ENCODE peak calls at places on chromosomes 6 and 20, in seven cellular contexts. D, X, O, W, B, E and Y are unnamed samples.

GRCh38 chr6:99822741-99823512 is 171.1 kb downstream of the MCHR2 start:
- DNase-seq in D (peak; percentile 59), X (peak; percentile 77), O (no peak), W (peak; percentile 32), B (no peak), E (no peak), Y (peak; percentile 76)

GRCh38 chr6:135014353-135014832 is 40.2 kb downstream of the HBS1L start:
- DNase-seq in D (no peak), X (peak; percentile 91), O (no peak), W (no peak), B (no peak), E (no peak), Y (no peak)

GRCh38 chr6:163532526-163533078 is 118.1 kb downstream of the QKI start:
- DNase-seq in D (no peak), X (no peak), O (no peak), W (no peak), B (no peak), E (no peak), Y (no peak)

GRCh38 chr6:33417127-33417902 is 592 bp downstream of the CUTA start:
- DNase-seq in D (peak; percentile 55), X (no peak), O (no peak), W (no peak), B (peak; percentile 73), E (peak; percentile 33), Y (peak; percentile 88)

GRCh38 chr20:32359633-32360332 is 1.7 kb downstream of the ASXL1 start:
- DNase-seq in D (no peak), X (peak; percentile 14), O (no peak), W (no peak), B (no peak), E (no peak), Y (peak; percentile 48)

GRCh38 chr6:73695619-73696421 is at the start of gene CD109:
- DNase-seq in D (peak; percentile 54), X (no peak), O (peak; percentile 67), W (peak; percentile 12), B (no peak), E (peak; percentile 31), Y (peak; percentile 81)

GRCh38 chr20:32972181-32973076 is 31.8 kb downstream of the SUN5 start:
- DNase-seq in D (no peak), X (peak; percentile 83), O (no peak), W (peak; percentile 30), B (peak; percentile 46), E (peak; percentile 78), Y (no peak)

GRCh38 chr20:33482581-33482980 is 7.3 kb upstream of the CBFA2T2 start:
- DNase-seq in D (no peak), X (no peak), O (no peak), W (no peak), B (no peak), E (no peak), Y (no peak)

GRCh38 chr6:129679758-129680157 is 30.2 kb downstream of the ARHGAP18 start:
- DNase-seq in D (no peak), X (no peak), O (no peak), W (no peak), B (no peak), E (no peak), Y (peak; percentile 45)

GRCh38 chr6:53746442-53747103 is 48.2 kb upstream of the LRRC1 start:
- DNase-seq in D (no peak), X (no peak), O (no peak), W (no peak), B (no peak), E (no peak), Y (no peak)

GRCh38 chr6:30185846-30186484 is 22.6 kb downstream of the TRIM15 start:
- DNase-seq in D (no peak), X (no peak), O (no peak), W (no peak), B (no peak), E (no peak), Y (no peak)

GRCh38 chr6:26033942-26034354 is 53.3 kb upstream of the HFE start:
- DNase-seq in D (no peak), X (peak; percentile 34), O (peak; percentile 58), W (no peak), B (no peak), E (no peak), Y (no peak)

GRCh38 chr6:11586117-11586516 is 48.6 kb downstream of the TMEM170B start:
- DNase-seq in D (no peak), X (no peak), O (no peak), W (no peak), B (no peak), E (no peak), Y (peak; percentile 48)
- H3K4me3 ChIP-seq in D (no peak overlapping the region), X (no peak overlapping the region), O (no peak overlapping the region), W (no peak overlapping the region), B (no peak overlapping the region), E (no peak overlapping the region), Y (no peak overlapping the region)

DNA sequence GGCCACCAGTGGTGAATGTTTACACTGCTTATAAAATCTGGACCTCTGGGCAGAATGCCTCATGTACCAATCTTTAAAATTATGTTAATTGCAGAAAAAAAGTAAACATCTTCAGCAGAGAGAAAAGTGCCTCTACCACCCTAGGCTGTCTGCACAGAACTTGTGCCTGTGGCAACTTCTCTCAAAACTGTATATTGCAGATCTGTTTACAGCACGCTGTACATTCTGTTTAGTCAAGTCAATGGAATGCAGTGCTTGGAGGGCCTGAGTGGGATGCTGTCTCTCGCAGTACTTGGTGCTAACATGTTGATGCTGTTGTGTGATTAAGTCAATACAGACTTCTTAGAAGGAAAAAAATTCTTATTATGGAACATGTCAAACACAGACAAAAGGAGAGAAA is 242.0 kb downstream of the SOD2 start:
- DNase-seq in D (no peak), X (no peak), O (no peak), W (no peak), B (no peak), E (no peak), Y (peak; percentile 29)
- TF ChIP-seq CTCF in D (no peak), X (no peak), O (no peak), W (no peak), B (no peak), E (no peak), Y (no peak)

GRCh38 chr6:106874481-106874880 is 100.0 kb downstream of the CD24 start:
- DNase-seq in D (no peak), X (no peak), O (no peak), W (no peak), B (no peak), E (no peak), Y (no peak)
- H3K4me3 ChIP-seq in D (no peak overlapping the region), X (no peak overlapping the region), O (no peak overlapping the region), W (no peak overlapping the region), B (no peak overlapping the region), E (no peak overlapping the region), Y (no peak overlapping the region)

GRCh38 chr6:63510353-63510686 is 62.0 kb upstream of the LOC128125822 start:
- DNase-seq in D (no peak), X (no peak), O (no peak), W (no peak), B (no peak), E (no peak), Y (no peak)

GRCh38 chr6:63504777-63505384 is 67.4 kb upstream of the LOC128125822 start:
- DNase-seq in D (no peak), X (peak; percentile 7), O (no peak), W (no peak), B (no peak), E (no peak), Y (no peak)

GRCh38 chr6:63509652-63510352 is 62.5 kb upstream of the LOC128125822 start:
- DNase-seq in D (no peak), X (no peak), O (no peak), W (peak; percentile 90), B (peak; percentile 84), E (no peak), Y (peak; percentile 4)

GRCh38 chr6:63510786-63511185 is 61.5 kb upstream of the LOC128125822 start:
- DNase-seq in D (no peak), X (no peak), O (no peak), W (no peak), B (no peak), E (no peak), Y (no peak)

DNA sequence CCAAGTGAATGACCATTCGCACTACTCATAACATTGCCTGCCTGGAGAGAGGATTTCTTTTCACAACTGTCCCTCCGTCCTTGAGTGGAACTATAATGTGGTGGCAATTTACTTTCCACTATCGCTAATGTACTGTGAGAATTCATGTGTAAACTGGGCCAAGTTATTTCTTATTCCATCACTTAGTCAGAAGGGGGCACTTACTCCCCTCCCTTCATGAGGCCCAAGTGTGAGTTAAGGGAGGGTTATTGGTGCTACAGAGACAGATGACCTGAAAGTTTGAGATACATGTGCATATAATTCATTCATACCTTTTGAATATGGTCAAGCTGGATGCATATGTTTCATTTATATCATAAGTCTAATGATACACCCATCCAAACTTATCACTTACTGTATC is 65.2 kb upstream of the LOC128125822 start:
- DNase-seq in D (no peak), X (no peak), O (no peak), W (no peak), B (no peak), E (no peak), Y (no peak)
- TF ChIP-seq CTCF in D (no peak), X (no peak), O (no peak), W (no peak), B (no peak), E (no peak), Y (no peak)

DNA sequence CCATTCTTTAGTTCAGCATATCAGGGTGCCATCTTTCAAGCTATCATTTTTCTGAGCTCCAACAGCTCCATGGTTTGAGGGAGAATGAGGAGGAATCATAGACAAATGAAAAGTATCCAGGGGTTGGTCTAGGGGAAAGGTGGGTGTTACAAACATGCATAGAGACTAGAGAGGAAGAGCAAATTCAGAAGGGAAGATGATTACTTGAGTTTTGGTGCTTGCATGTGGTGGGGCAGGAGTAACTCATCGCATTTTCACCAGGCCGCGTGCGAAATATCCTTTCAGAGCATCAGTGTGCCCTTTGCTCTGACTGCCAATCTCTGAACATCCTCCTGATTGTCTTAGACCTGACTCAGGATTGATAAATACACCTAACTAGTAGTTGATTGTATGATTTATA is 7.7 kb upstream of the BICRAL start:
- DNase-seq in D (no peak), X (no peak), O (no peak), W (no peak), B (no peak), E (peak; percentile 41), Y (no peak)
- H3K4me3 ChIP-seq in D (no peak overlapping the region), X (peak overlapping the region; percentile 41), O (no peak overlapping the region), W (no peak overlapping the region), B (no peak overlapping the region), E (no peak overlapping the region), Y (no peak overlapping the region)